ENCODE peak calls at places on chromosome 4, in four cellular contexts. One of them, this sample, is unnamed.

GRCh38 chr4:102322736-102323135 is 22.5 kb downstream of the SLC39A8 start:
- DNase-seq in HepG2: no peak
- DNase-seq in H1: no peak
- DNase-seq in GM12878: no peak
- DNase-seq in this sample: no peak

GRCh38 chr4:48129307-48130014 is 4.6 kb downstream of the TXK start:
- DNase-seq in HepG2: no peak
- DNase-seq in H1: no peak
- DNase-seq in GM12878: no peak
- DNase-seq in this sample: no peak

GRCh38 chr4:98851806-98852205 is 77.1 kb downstream of the EIF4E start:
- DNase-seq in HepG2: no peak
- DNase-seq in H1: no peak
- DNase-seq in GM12878: no peak
- DNase-seq in this sample: no peak

GRCh38 chr4:178427663-178428062 is 985.4 kb upstream of the AGA start:
- DNase-seq in HepG2: no peak
- DNase-seq in H1: no peak
- DNase-seq in GM12878: no peak
- DNase-seq in this sample: no peak

GRCh38 chr4:121785479-121785878 is 15.6 kb upstream of the EXOSC9 start:
- DNase-seq in HepG2: no peak
- DNase-seq in H1: no peak
- DNase-seq in GM12878: no peak
- DNase-seq in this sample: no peak

GRCh38 chr4:158729716-158730559 is 6.7 kb upstream of the PPID start:
- DNase-seq in HepG2: peak
- DNase-seq in H1: no peak
- DNase-seq in GM12878: peak
- DNase-seq in this sample: peak

GRCh38 chr4:103204114-103204513 is 6.0 kb upstream of the CENPE start:
- DNase-seq in HepG2: peak
- DNase-seq in H1: no peak
- DNase-seq in GM12878: no peak
- DNase-seq in this sample: peak

GRCh38 chr4:56768772-56769171 is 52.7 kb downstream of the SPINK2 start:
- DNase-seq in HepG2: no peak
- DNase-seq in H1: no peak
- DNase-seq in GM12878: no peak
- DNase-seq in this sample: no peak

GRCh38 chr4:4408576-4409335 is 21.9 kb downstream of the NSG1 start:
- DNase-seq in HepG2: no peak
- DNase-seq in H1: no peak
- DNase-seq in GM12878: no peak
- DNase-seq in this sample: no peak

GRCh38 chr4:6107886-6108285 is 89.7 kb upstream of the C4orf50 start:
- DNase-seq in HepG2: no peak
- DNase-seq in H1: no peak
- DNase-seq in GM12878: no peak
- DNase-seq in this sample: no peak

GRCh38 chr4:10179957-10180602 is 63.5 kb upstream of the WDR1 start:
- DNase-seq in HepG2: no peak
- DNase-seq in H1: no peak
- DNase-seq in GM12878: no peak
- DNase-seq in this sample: no peak

GRCh38 chr4:86942185-86942666 is 7.4 kb downstream of the AFF1 start:
- DNase-seq in HepG2: peak
- DNase-seq in H1: no peak
- DNase-seq in GM12878: no peak
- DNase-seq in this sample: no peak

GRCh38 chr4:61210186-61210939 is 10.2 kb downstream of the ADGRL3 start:
- DNase-seq in HepG2: no peak
- DNase-seq in H1: no peak
- DNase-seq in GM12878: no peak
- DNase-seq in this sample: no peak

GRCh38 chr4:150082241-150082640 is 4.0 kb downstream of the DCLK2 start:
- DNase-seq in HepG2: no peak
- DNase-seq in H1: no peak
- DNase-seq in GM12878: peak
- DNase-seq in this sample: no peak

GRCh38 chr4:14916554-14917304 is 85.6 kb upstream of the CPEB2 start:
- DNase-seq in HepG2: peak
- DNase-seq in H1: no peak
- DNase-seq in GM12878: peak
- DNase-seq in this sample: no peak

GRCh38 chr4:182678590-182678989 is 238.6 kb downstream of the DCTD start:
- DNase-seq in HepG2: no peak
- DNase-seq in H1: no peak
- DNase-seq in GM12878: no peak
- DNase-seq in this sample: no peak

GRCh38 chr4:140659935-140660710 is 91.4 kb upstream of the UCP1 start:
- DNase-seq in HepG2: no peak
- DNase-seq in H1: no peak
- DNase-seq in GM12878: no peak
- DNase-seq in this sample: no peak

GRCh38 chr4:145234086-145234694 is 53.8 kb upstream of the OTUD4 start:
- DNase-seq in HepG2: peak
- DNase-seq in H1: peak
- DNase-seq in GM12878: peak
- DNase-seq in this sample: peak

GRCh38 chr4:24856586-24856985 is 56.3 kb downstream of the CCDC149 start:
- DNase-seq in HepG2: no peak
- DNase-seq in H1: no peak
- DNase-seq in GM12878: peak
- DNase-seq in this sample: peak

GRCh38 chr4:87066403-87067119 is 131.8 kb downstream of the AFF1 start:
- DNase-seq in HepG2: no peak
- DNase-seq in H1: no peak
- DNase-seq in GM12878: no peak
- DNase-seq in this sample: no peak

GRCh38 chr4:55468724-55469123 is 73.0 kb downstream of the TMEM165 start:
- DNase-seq in HepG2: peak
- DNase-seq in H1: no peak
- DNase-seq in GM12878: no peak
- DNase-seq in this sample: no peak

GRCh38 chr4:68433582-68433981 is 13.7 kb upstream of the TMPRSS11E start:
- DNase-seq in HepG2: no peak
- DNase-seq in H1: no peak
- DNase-seq in GM12878: no peak
- DNase-seq in this sample: no peak

GRCh38 chr4:184616633-184617471 is 32.4 kb downstream of the CASP3 start:
- DNase-seq in HepG2: no peak
- DNase-seq in H1: no peak
- DNase-seq in GM12878: peak
- DNase-seq in this sample: no peak

GRCh38 chr4:25563071-25563564 is 92.5 kb upstream of the SLC34A2 start:
- DNase-seq in HepG2: no peak
- DNase-seq in H1: no peak
- DNase-seq in GM12878: no peak
- DNase-seq in this sample: no peak

GRCh38 chr4:39976945-39977488 is 694 bp downstream of the PDS5A start:
- DNase-seq in HepG2: no peak
- DNase-seq in H1: no peak
- DNase-seq in GM12878: no peak
- DNase-seq in this sample: no peak

GRCh38 chr4:86496094-86497060 is 97.7 kb upstream of the PTPN13 start:
- DNase-seq in HepG2: no peak
- DNase-seq in H1: no peak
- DNase-seq in GM12878: no peak
- DNase-seq in this sample: peak

GRCh38 chr4:37948542-37948941 is 11.7 kb upstream of the PTTG2 start:
- DNase-seq in HepG2: no peak
- DNase-seq in H1: no peak
- DNase-seq in GM12878: peak
- DNase-seq in this sample: no peak

GRCh38 chr4:1328267-1329155 is 18.5 kb upstream of the UVSSA start:
- DNase-seq in HepG2: no peak
- DNase-seq in H1: no peak
- DNase-seq in GM12878: no peak
- DNase-seq in this sample: no peak

GRCh38 chr4:21543514-21543913 is 405.1 kb downstream of the KCNIP4 start:
- DNase-seq in HepG2: no peak
- DNase-seq in H1: no peak
- DNase-seq in GM12878: no peak
- DNase-seq in this sample: no peak

GRCh38 chr4:3047464-3048286 is 26.7 kb downstream of the HTT-AS start:
- DNase-seq in HepG2: peak
- DNase-seq in H1: peak
- DNase-seq in GM12878: peak
- DNase-seq in this sample: peak
- TF ChIP-seq TCF12 in HepG2: no peak
- TF ChIP-seq TCF12 in H1: peak
- TF ChIP-seq TCF12 in GM12878: peak
- TF ChIP-seq TCF12 in this sample: no peak

DNA sequence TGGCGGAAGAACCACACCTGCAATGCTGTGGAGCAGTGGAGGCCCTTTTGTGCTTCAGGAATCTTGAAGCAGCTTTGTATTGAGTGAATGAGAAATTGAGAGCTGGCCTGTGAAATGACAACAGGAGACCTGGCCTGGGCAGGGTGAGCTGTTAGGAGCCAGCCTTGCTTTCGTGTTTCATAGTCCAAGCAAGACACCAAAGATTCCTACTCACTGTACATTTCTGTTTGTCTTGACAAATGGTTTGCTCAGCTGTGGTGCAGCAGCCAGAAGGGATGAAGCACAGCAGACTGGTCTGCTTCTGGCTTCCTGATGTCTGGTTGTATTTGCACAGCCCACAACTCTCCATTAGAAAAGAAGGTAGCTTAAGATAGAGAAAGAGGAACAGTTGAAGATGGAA is 96.5 kb downstream of the GATB start:
- DNase-seq in HepG2: no peak
- DNase-seq in H1: no peak
- DNase-seq in GM12878: no peak
- DNase-seq in this sample: no peak
- TF ChIP-seq TCF12 in HepG2: no peak
- TF ChIP-seq TCF12 in H1: no peak
- TF ChIP-seq TCF12 in GM12878: no peak
- TF ChIP-seq TCF12 in this sample: no peak

GRCh38 chr4:83436680-83437079 is 18.9 kb downstream of the HELQ start:
- DNase-seq in HepG2: no peak
- DNase-seq in H1: no peak
- DNase-seq in GM12878: no peak
- DNase-seq in this sample: no peak
- TF ChIP-seq TCF12 in HepG2: no peak
- TF ChIP-seq TCF12 in H1: no peak
- TF ChIP-seq TCF12 in GM12878: no peak
- TF ChIP-seq TCF12 in this sample: no peak

GRCh38 chr4:147571021-147571770 is 46.0 kb upstream of the TMEM184C start:
- DNase-seq in HepG2: no peak
- DNase-seq in H1: no peak
- DNase-seq in GM12878: no peak
- DNase-seq in this sample: no peak

GRCh38 chr4:147580396-147580795 is 36.8 kb upstream of the TMEM184C start:
- DNase-seq in HepG2: no peak
- DNase-seq in H1: no peak
- DNase-seq in GM12878: no peak
- DNase-seq in this sample: no peak

GRCh38 chr4:147578057-147578476 is 39.1 kb upstream of the TMEM184C start:
- DNase-seq in HepG2: peak
- DNase-seq in H1: no peak
- DNase-seq in GM12878: no peak
- DNase-seq in this sample: peak

GRCh38 chr4:147578611-147579010 is 38.6 kb upstream of the TMEM184C start:
- DNase-seq in HepG2: no peak
- DNase-seq in H1: no peak
- DNase-seq in GM12878: no peak
- DNase-seq in this sample: no peak

GRCh38 chr4:147576084-147576483 is 41.1 kb upstream of the TMEM184C start:
- DNase-seq in HepG2: no peak
- DNase-seq in H1: no peak
- DNase-seq in GM12878: no peak
- DNase-seq in this sample: no peak
- TF ChIP-seq TCF12 in HepG2: no peak
- TF ChIP-seq TCF12 in H1: no peak
- TF ChIP-seq TCF12 in GM12878: no peak
- TF ChIP-seq TCF12 in this sample: no peak